ENCODE peak calls at places on chromosomes 12 and 14, in ten cellular contexts. J, H, M, K, P, U, D, A, G and V are unnamed samples.

GRCh38 chr12:51403744-51404143 is 12.5 kb upstream of the GALNT6 start:
- DNase-seq in J (no peak), H (no peak), M (no peak), K (no peak), P (peak), U (no peak), D (peak), A (no peak), G (no peak), V (peak)

GRCh38 chr12:6201199-6201608 is 1.0 kb downstream of the CD9 start:
- DNase-seq in J (no peak), H (peak), M (no peak), K (no peak), P (no peak), U (no peak), D (no peak), A (no peak), G (no peak), V (peak)

GRCh38 chr14:55754871-55755270 is 174.9 kb downstream of the KTN1 start:
- DNase-seq in J (no peak), H (no peak), M (no peak), K (no peak), P (no peak), U (no peak), D (no peak), A (no peak), G (no peak), V (no peak)

GRCh38 chr14:104092931-104093365 is 7.4 kb downstream of the ASPG start:
- DNase-seq in J (no peak), H (no peak), M (peak), K (no peak), P (no peak), U (no peak), D (peak), A (no peak), G (no peak), V (no peak)

GRCh38 chr14:24991821-24992220 is 58.1 kb downstream of the STXBP6 start:
- DNase-seq in J (no peak), H (no peak), M (no peak), K (no peak), P (no peak), U (no peak), D (no peak), A (no peak), G (no peak), V (no peak)

GRCh38 chr14:36660736-36661505 is 739 bp upstream of the PAX9 start:
- DNase-seq in J (no peak), H (no peak), M (no peak), K (peak), P (no peak), U (no peak), D (no peak), A (no peak), G (no peak), V (no peak)

GRCh38 chr12:109756457-109756856 is 42.8 kb downstream of the FAM222A start:
- DNase-seq in J (no peak), H (no peak), M (no peak), K (no peak), P (no peak), U (no peak), D (no peak), A (no peak), G (no peak), V (no peak)

GRCh38 chr12:3336606-3337311 is 154.2 kb upstream of the PRMT8 start:
- DNase-seq in J (no peak), H (no peak), M (no peak), K (no peak), P (no peak), U (peak), D (no peak), A (no peak), G (no peak), V (peak)

GRCh38 chr12:120841525-120841924 is 62.6 kb downstream of the SPPL3 start:
- DNase-seq in J (no peak), H (no peak), M (no peak), K (no peak), P (no peak), U (peak), D (no peak), A (no peak), G (no peak), V (peak)

GRCh38 chr12:104653730-104654328 is 197.1 kb downstream of the CHST11 start:
- DNase-seq in J (no peak), H (peak), M (no peak), K (no peak), P (no peak), U (no peak), D (no peak), A (no peak), G (no peak), V (no peak)

GRCh38 chr14:91484744-91485143 is 25.4 kb downstream of the PPP4R3A start:
- DNase-seq in J (no peak), H (no peak), M (no peak), K (no peak), P (no peak), U (no peak), D (no peak), A (no peak), G (no peak), V (no peak)

GRCh38 chr12:8554451-8555195 is 13.9 kb upstream of the CLEC4E start:
- DNase-seq in J (no peak), H (peak), M (no peak), K (no peak), P (peak), U (no peak), D (no peak), A (peak), G (peak), V (no peak)

GRCh38 chr12:89918172-89918880 is 209.7 kb upstream of the ATP2B1 start:
- DNase-seq in J (no peak), H (peak), M (no peak), K (peak), P (no peak), U (no peak), D (no peak), A (no peak), G (no peak), V (no peak)

GRCh38 chr12:114240288-114240687 is 165.7 kb downstream of the TBX5 start:
- DNase-seq in J (no peak), H (no peak), M (no peak), K (no peak), P (no peak), U (no peak), D (no peak), A (no peak), G (no peak), V (no peak)

GRCh38 chr14:87430810-87431209 is 562.2 kb downstream of the GALC start:
- DNase-seq in J (no peak), H (peak), M (no peak), K (no peak), P (no peak), U (no peak), D (no peak), A (peak), G (peak), V (no peak)

GRCh38 chr12:117023998-117024960 is 74.9 kb downstream of the TESC start:
- DNase-seq in J (no peak), H (no peak), M (no peak), K (no peak), P (no peak), U (no peak), D (no peak), A (no peak), G (no peak), V (no peak)

GRCh38 chr14:76768201-76768656 is 7.0 kb downstream of the VASH1 start:
- DNase-seq in J (peak), H (no peak), M (peak), K (peak), P (no peak), U (peak), D (no peak), A (no peak), G (peak), V (peak)

GRCh38 chr14:24145700-24146621 is at the start of gene PSME2:
- DNase-seq in J (no peak), H (no peak), M (no peak), K (no peak), P (no peak), U (no peak), D (no peak), A (no peak), G (peak), V (no peak)

GRCh38 chr14:87503711-87504110 is 489.3 kb downstream of the GALC start:
- DNase-seq in J (no peak), H (no peak), M (no peak), K (peak), P (no peak), U (no peak), D (no peak), A (no peak), G (no peak), V (peak)

GRCh38 chr12:11812558-11813421 is 163.3 kb downstream of the ETV6 start:
- DNase-seq in J (no peak), H (no peak), M (no peak), K (peak), P (peak), U (peak), D (no peak), A (no peak), G (peak), V (peak)

GRCh38 chr12:49377386-49377785 is 10.1 kb downstream of the SPATS2 start:
- DNase-seq in J (no peak), H (no peak), M (no peak), K (no peak), P (no peak), U (no peak), D (no peak), A (no peak), G (no peak), V (no peak)

GRCh38 chr14:102029956-102030355 is 56.9 kb downstream of the HSP90AA1 start:
- DNase-seq in J (no peak), H (no peak), M (no peak), K (no peak), P (no peak), U (no peak), D (no peak), A (no peak), G (peak), V (no peak)

GRCh38 chr14:21940887-21941855 is 267.6 kb upstream of the OR4E1 start:
- DNase-seq in J (no peak), H (peak), M (no peak), K (no peak), P (no peak), U (peak), D (no peak), A (peak), G (peak), V (peak)

GRCh38 chr12:6871052-6871957 is 1.8 kb downstream of the SPSB2 start:
- DNase-seq in J (no peak), H (peak), M (no peak), K (peak), P (peak), U (no peak), D (no peak), A (no peak), G (peak), V (no peak)

GRCh38 chr14:51780741-51781140 is 79.7 kb upstream of the GNG2 start:
- DNase-seq in J (no peak), H (no peak), M (no peak), K (no peak), P (no peak), U (no peak), D (no peak), A (no peak), G (peak), V (no peak)

GRCh38 chr14:64952598-64953309 is 10.2 kb upstream of the GPX2 start:
- DNase-seq in J (no peak), H (peak), M (no peak), K (no peak), P (no peak), U (no peak), D (no peak), A (no peak), G (no peak), V (no peak)

GRCh38 chr14:99467338-99468075 is 13.2 kb downstream of the SETD3 start:
- DNase-seq in J (no peak), H (no peak), M (no peak), K (no peak), P (no peak), U (no peak), D (no peak), A (no peak), G (no peak), V (no peak)

GRCh38 chr14:31884776-31885379 is 192.2 kb upstream of the ARHGAP5 start:
- DNase-seq in J (no peak), H (no peak), M (no peak), K (no peak), P (no peak), U (no peak), D (no peak), A (no peak), G (no peak), V (no peak)

GRCh38 chr12:3102721-3103410 is 25.7 kb downstream of the TSPAN9 start:
- DNase-seq in J (no peak), H (no peak), M (no peak), K (no peak), P (no peak), U (no peak), D (no peak), A (no peak), G (no peak), V (no peak)

GRCh38 chr14:102019141-102019540 is 54.8 kb downstream of the DYNC1H1 start:
- DNase-seq in J (no peak), H (no peak), M (no peak), K (no peak), P (no peak), U (no peak), D (no peak), A (no peak), G (no peak), V (no peak)

GRCh38 chr14:86777950-86778602 is 1214.9 kb downstream of the GALC start:
- DNase-seq in J (no peak), H (no peak), M (no peak), K (no peak), P (peak), U (no peak), D (no peak), A (no peak), G (peak), V (no peak)

GRCh38 chr12:129372876-129373275 is 519.6 kb downstream of the GLT1D1 start:
- DNase-seq in J (no peak), H (no peak), M (no peak), K (no peak), P (no peak), U (no peak), D (no peak), A (no peak), G (no peak), V (no peak)

GRCh38 chr12:57242691-57243454 is 8.1 kb downstream of the STAC3 start:
- DNase-seq in J (no peak), H (peak), M (no peak), K (peak), P (peak), U (no peak), D (peak), A (no peak), G (peak), V (no peak)

GRCh38 chr12:93567174-93567573 is 5.3 kb upstream of the SOCS2 start:
- DNase-seq in J (no peak), H (no peak), M (no peak), K (no peak), P (peak), U (no peak), D (no peak), A (no peak), G (no peak), V (no peak)

GRCh38 chr12:92036771-92037453 is 108.7 kb downstream of the BTG1 start:
- DNase-seq in J (no peak), H (no peak), M (no peak), K (no peak), P (no peak), U (no peak), D (no peak), A (peak), G (peak), V (no peak)

GRCh38 chr14:30005114-30005698 is 77.6 kb upstream of the PRKD1 start:
- DNase-seq in J (no peak), H (peak), M (no peak), K (peak), P (peak), U (peak), D (no peak), A (peak), G (peak), V (peak)

GRCh38 chr14:104135121-104135903 is 3.1 kb upstream of the KIF26A start:
- DNase-seq in J (no peak), H (peak), M (peak), K (no peak), P (no peak), U (no peak), D (no peak), A (no peak), G (peak), V (no peak)